ENCODE peak calls at places on chromosome 3, in five cellular contexts. U is tibial artery; S is H54; Z is naive thymus-derived CD8-positive, alpha-beta T cell; M is KBM-7. C is an unnamed sample.

GRCh38 chr3:112647122-112647521 is 6.2 kb upstream of the CCDC80 start:
- DNase-seq in S (peak; percentile 44), U (no peak), Z (no peak), M (no peak), C (peak; percentile 28)

GRCh38 chr3:27939940-27940339 is 217.8 kb upstream of the EOMES start:
- DNase-seq in S (peak; percentile 6), U (no peak), M (no peak), Z (no peak), C (peak; percentile 47)

GRCh38 chr3:184636774-184637316 is 75.0 kb downstream of the MAGEF1 start:
- DNase-seq in Z (no peak), M (peak; percentile 63), S (peak; percentile 32), U (no peak), C (peak; percentile 89)

GRCh38 chr3:33420966-33421365 is 19.2 kb downstream of the UBP1 start:
- DNase-seq in M (no peak), S (no peak), Z (no peak), U (no peak), C (no peak)

GRCh38 chr3:132854856-132855535 is 132.8 kb upstream of the NPHP3 start:
- DNase-seq in Z (no peak), U (no peak), S (no peak), M (no peak), C (no peak)

GRCh38 chr3:188947983-188948657 is 223.7 kb upstream of the TPRG1 start:
- DNase-seq in M (no peak), Z (no peak), S (peak; percentile 88), U (peak; percentile 99), C (peak; percentile 93)

GRCh38 chr3:148459931-148460513 is 237.7 kb upstream of the AGTR1 start:
- DNase-seq in Z (no peak), U (no peak), S (no peak), M (peak; percentile 8), C (no peak)

GRCh38 chr3:48502728-48503168 is 1.2 kb downstream of the SHISA5 start:
- DNase-seq in U (peak; percentile 78), Z (no peak), M (no peak), S (no peak), C (no peak)

GRCh38 chr3:72336821-72337479 is 511.3 kb downstream of the SHQ1 start:
- DNase-seq in S (no peak), Z (no peak), M (peak; percentile 54), U (peak; percentile 87), C (peak; percentile 92)

GRCh38 chr3:54536450-54536849 is 391.4 kb downstream of the LRTM1 start:
- DNase-seq in S (no peak), U (no peak), Z (no peak), M (no peak), C (no peak)

GRCh38 chr3:133383175-133383574 is 16.7 kb upstream of the BFSP2 start:
- DNase-seq in S (no peak), M (no peak), U (no peak), Z (no peak), C (peak; percentile 38)

GRCh38 chr3:121155023-121155422 is 247.0 kb downstream of the STXBP5L start:
- DNase-seq in U (no peak), M (no peak), Z (no peak), S (no peak), C (no peak)

GRCh38 chr3:107999215-107999775 is 91.5 kb downstream of the CD47 start:
- DNase-seq in U (no peak), M (no peak), Z (no peak), S (peak; percentile 38), C (no peak)

GRCh38 chr3:11037241-11037873 is 44.8 kb downstream of the SLC6A1 start:
- DNase-seq in M (no peak), Z (no peak), U (no peak), S (no peak), C (no peak)

GRCh38 chr3:189001559-189001958 is 170.2 kb upstream of the TPRG1 start:
- DNase-seq in S (peak; percentile 47), U (no peak), Z (no peak), M (no peak), C (no peak)

GRCh38 chr3:53776494-53777101 is 69.6 kb downstream of the CHDH start:
- DNase-seq in U (no peak), M (no peak), S (no peak), Z (no peak), C (no peak)

GRCh38 chr3:39911465-39912309 is 102.3 kb downstream of the MYRIP start:
- DNase-seq in S (no peak), M (no peak), U (no peak), Z (no peak), C (peak; percentile 23)

GRCh38 chr3:188807002-188807401 is 364.8 kb upstream of the TPRG1 start:
- DNase-seq in Z (no peak), U (no peak), M (no peak), S (no peak), C (no peak)

GRCh38 chr3:179322481-179323196 is at the start of gene ZNF639:
- DNase-seq in Z (peak; percentile 83), S (peak; percentile 90), U (peak; percentile 87), M (peak; percentile 89), C (peak; percentile 95)

GRCh38 chr3:183437060-183437459 is 8.6 kb upstream of the MCF2L2 start:
- DNase-seq in Z (no peak), M (no peak), S (no peak), U (no peak), C (no peak)

GRCh38 chr3:52247455-52248164 is 2.1 kb downstream of the PPM1M start:
- DNase-seq in U (peak; percentile 58), M (no peak), S (no peak), Z (no peak), C (peak; percentile 4)

GRCh38 chr3:184786271-184787010 is 25.5 kb upstream of the VPS8 start:
- DNase-seq in M (peak; percentile 86), S (peak; percentile 61), Z (no peak), U (peak; percentile 86), C (peak; percentile 53)

GRCh38 chr3:119815716-119816115 is 33.8 kb downstream of the NR1I2 start:
- DNase-seq in S (no peak), Z (no peak), U (no peak), M (no peak), C (no peak)

GRCh38 chr3:72161870-72162617 is 377.1 kb upstream of the PROK2 start:
- DNase-seq in S (peak; percentile 37), Z (no peak), U (no peak), M (no peak), C (peak; percentile 61)

GRCh38 chr3:141218204-141218603 is 13.4 kb upstream of the PXYLP1 start:
- DNase-seq in Z (no peak), U (no peak), M (no peak), S (no peak), C (no peak)

GRCh38 chr3:165254812-165255211 is 58.6 kb upstream of the SLITRK3 start:
- DNase-seq in Z (no peak), S (peak; percentile 13), M (peak; percentile 7), U (no peak), C (peak; percentile 51)

GRCh38 chr3:10867384-10867783 is 51.4 kb downstream of the SLC6A11 start:
- DNase-seq in S (peak; percentile 30), M (peak; percentile 15), U (no peak), Z (no peak), C (peak; percentile 50)

GRCh38 chr3:176286456-176287115 is 910.7 kb downstream of the TBL1XR1 start:
- DNase-seq in U (no peak), Z (no peak), S (no peak), M (no peak), C (no peak)